ENCODE peak calls at places on chromosomes 11 and 22, in five cellular contexts. One of them, this sample, is unnamed.

GRCh38 chr11:95831198-95831883 is 41.0 kb downstream of the CEP57 start:
- DNase-seq in BE2C: no peak
- DNase-seq in astrocyte of the spinal cord: peak
- DNase-seq in AG10803: peak
- DNase-seq in uterus: no peak
- DNase-seq in this sample: no peak

GRCh38 chr22:23062616-23063538 is 7.4 kb upstream of the GNAZ start:
- DNase-seq in BE2C: peak
- DNase-seq in astrocyte of the spinal cord: no peak
- DNase-seq in AG10803: no peak
- DNase-seq in uterus: no peak
- DNase-seq in this sample: no peak

GRCh38 chr11:123330071-123330470 is 100.0 kb upstream of the GRAMD1B start:
- DNase-seq in BE2C: no peak
- DNase-seq in astrocyte of the spinal cord: no peak
- DNase-seq in AG10803: no peak
- DNase-seq in uterus: no peak
- DNase-seq in this sample: no peak

GRCh38 chr11:46242961-46243795 is 34.3 kb upstream of the CREB3L1 start:
- DNase-seq in BE2C: peak
- DNase-seq in astrocyte of the spinal cord: peak
- DNase-seq in AG10803: peak
- DNase-seq in uterus: peak
- DNase-seq in this sample: peak

GRCh38 chr11:124900464-124900863 is 2.8 kb upstream of the ROBO4 start:
- DNase-seq in BE2C: no peak
- DNase-seq in astrocyte of the spinal cord: peak
- DNase-seq in AG10803: peak
- DNase-seq in uterus: peak
- DNase-seq in this sample: no peak

GRCh38 chr11:113730887-113731726 is 25.0 kb upstream of the TMPRSS5 start:
- DNase-seq in BE2C: peak
- DNase-seq in astrocyte of the spinal cord: peak
- DNase-seq in AG10803: peak
- DNase-seq in uterus: peak
- DNase-seq in this sample: no peak

GRCh38 chr11:88475991-88476418 is 138.5 kb upstream of the CTSC start:
- DNase-seq in BE2C: no peak
- DNase-seq in astrocyte of the spinal cord: no peak
- DNase-seq in AG10803: peak
- DNase-seq in uterus: no peak
- DNase-seq in this sample: no peak

GRCh38 chr11:65417221-65417701 is 5.3 kb upstream of the NEAT1 start:
- DNase-seq in BE2C: no peak
- DNase-seq in astrocyte of the spinal cord: no peak
- DNase-seq in AG10803: peak
- DNase-seq in uterus: peak
- DNase-seq in this sample: no peak

GRCh38 chr11:33663121-33663520 is 37.5 kb downstream of the C11orf91 start:
- DNase-seq in BE2C: no peak
- DNase-seq in astrocyte of the spinal cord: no peak
- DNase-seq in AG10803: no peak
- DNase-seq in uterus: no peak
- DNase-seq in this sample: no peak

DNA sequence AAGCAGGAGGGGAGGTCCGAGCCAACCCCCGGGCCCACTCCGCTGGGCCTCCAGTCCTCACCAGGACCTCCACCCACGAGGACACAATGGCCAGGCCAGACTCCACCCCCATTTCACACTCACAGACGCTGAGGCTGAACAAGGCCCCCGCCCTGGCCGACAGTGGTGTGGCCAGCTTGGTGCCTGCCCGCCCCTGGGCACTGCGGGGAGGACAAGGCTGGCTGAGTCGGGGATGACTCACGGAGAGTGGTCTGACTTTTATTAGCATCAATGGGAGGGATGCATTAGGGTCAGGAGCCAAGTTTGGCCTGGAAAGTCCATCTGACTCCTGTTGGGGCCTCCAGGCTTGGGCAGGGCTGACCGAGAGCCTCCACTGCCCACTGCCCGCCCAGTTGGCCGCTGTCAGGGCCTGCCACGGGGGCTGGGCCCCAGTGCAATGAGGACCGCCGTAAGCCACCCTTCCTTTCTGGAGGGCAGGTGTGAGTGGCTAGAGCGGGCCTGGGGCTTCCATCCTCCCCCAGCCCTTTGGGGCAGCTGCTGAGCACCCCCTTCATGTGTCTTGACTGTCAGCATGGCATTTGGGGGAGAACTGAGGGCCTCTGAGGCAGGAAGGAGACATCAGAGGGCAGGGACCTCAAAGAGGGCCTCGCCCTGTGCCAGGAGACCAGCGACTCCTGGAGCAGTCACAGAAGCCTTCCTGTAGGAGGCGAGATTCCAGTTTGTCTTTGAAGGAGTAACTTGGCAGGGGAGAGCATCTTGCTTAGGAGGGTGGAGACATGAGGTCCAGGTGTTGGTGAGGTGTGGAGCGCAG is 10.6 kb downstream of the TSPAN32 start:
- DNase-seq in BE2C: no peak
- DNase-seq in astrocyte of the spinal cord: peak
- DNase-seq in AG10803: peak
- DNase-seq in uterus: peak
- DNase-seq in this sample: no peak
- TF ChIP-seq CTCF in BE2C: no peak
- TF ChIP-seq CTCF in astrocyte of the spinal cord: no peak
- TF ChIP-seq CTCF in AG10803: no peak
- TF ChIP-seq CTCF in uterus: no peak
- TF ChIP-seq CTCF in this sample: no peak

GRCh38 chr11:92141725-92142124 is 82.9 kb upstream of the FAT3 start:
- DNase-seq in BE2C: no peak
- DNase-seq in astrocyte of the spinal cord: no peak
- DNase-seq in AG10803: no peak
- DNase-seq in uterus: no peak
- DNase-seq in this sample: no peak

GRCh38 chr11:92141159-92141558 is 83.5 kb upstream of the FAT3 start:
- DNase-seq in BE2C: peak
- DNase-seq in astrocyte of the spinal cord: no peak
- DNase-seq in AG10803: no peak
- DNase-seq in uterus: no peak
- DNase-seq in this sample: no peak

GRCh38 chr11:92131289-92131890 is 93.2 kb upstream of the FAT3 start:
- DNase-seq in BE2C: no peak
- DNase-seq in astrocyte of the spinal cord: no peak
- DNase-seq in AG10803: peak
- DNase-seq in uterus: no peak
- DNase-seq in this sample: no peak

GRCh38 chr11:92140021-92140420 is 84.6 kb upstream of the FAT3 start:
- DNase-seq in BE2C: no peak
- DNase-seq in astrocyte of the spinal cord: no peak
- DNase-seq in AG10803: no peak
- DNase-seq in uterus: no peak
- DNase-seq in this sample: no peak

GRCh38 chr11:92136792-92137191 is 87.8 kb upstream of the FAT3 start:
- DNase-seq in BE2C: peak
- DNase-seq in astrocyte of the spinal cord: no peak
- DNase-seq in AG10803: no peak
- DNase-seq in uterus: no peak
- DNase-seq in this sample: no peak
- TF ChIP-seq CTCF in BE2C: peak
- TF ChIP-seq CTCF in astrocyte of the spinal cord: no peak
- TF ChIP-seq CTCF in AG10803: no peak
- TF ChIP-seq CTCF in uterus: no peak
- TF ChIP-seq CTCF in this sample: no peak

GRCh38 chr11:12813371-12814225 is 139.4 kb downstream of the TEAD1 start:
- DNase-seq in BE2C: no peak
- DNase-seq in astrocyte of the spinal cord: no peak
- DNase-seq in AG10803: peak
- DNase-seq in uterus: peak
- DNase-seq in this sample: no peak
- TF ChIP-seq CTCF in BE2C: no peak
- TF ChIP-seq CTCF in astrocyte of the spinal cord: no peak
- TF ChIP-seq CTCF in AG10803: no peak
- TF ChIP-seq CTCF in uterus: no peak
- TF ChIP-seq CTCF in this sample: no peak

GRCh38 chr11:29962243-29962642 is 54.6 kb downstream of the KCNA4 start:
- DNase-seq in BE2C: peak
- DNase-seq in astrocyte of the spinal cord: no peak
- DNase-seq in AG10803: no peak
- DNase-seq in uterus: no peak
- DNase-seq in this sample: no peak
- TF ChIP-seq CTCF in BE2C: peak
- TF ChIP-seq CTCF in astrocyte of the spinal cord: no peak
- TF ChIP-seq CTCF in AG10803: peak
- TF ChIP-seq CTCF in uterus: no peak
- TF ChIP-seq CTCF in this sample: peak

GRCh38 chr11:44351898-44352498 is 42.1 kb upstream of the ALX4 start:
- DNase-seq in BE2C: no peak
- DNase-seq in astrocyte of the spinal cord: no peak
- DNase-seq in AG10803: no peak
- DNase-seq in uterus: no peak
- DNase-seq in this sample: no peak
- TF ChIP-seq CTCF in BE2C: peak
- TF ChIP-seq CTCF in astrocyte of the spinal cord: no peak
- TF ChIP-seq CTCF in AG10803: no peak
- TF ChIP-seq CTCF in uterus: no peak
- TF ChIP-seq CTCF in this sample: peak

GRCh38 chr22:30635273-30636225 is at the start of gene SLC35E4:
- DNase-seq in BE2C: peak
- DNase-seq in astrocyte of the spinal cord: peak
- DNase-seq in AG10803: peak
- DNase-seq in uterus: peak
- DNase-seq in this sample: peak
- TF ChIP-seq CTCF in BE2C: peak
- TF ChIP-seq CTCF in astrocyte of the spinal cord: peak
- TF ChIP-seq CTCF in AG10803: peak
- TF ChIP-seq CTCF in uterus: peak
- TF ChIP-seq CTCF in this sample: no peak

DNA sequence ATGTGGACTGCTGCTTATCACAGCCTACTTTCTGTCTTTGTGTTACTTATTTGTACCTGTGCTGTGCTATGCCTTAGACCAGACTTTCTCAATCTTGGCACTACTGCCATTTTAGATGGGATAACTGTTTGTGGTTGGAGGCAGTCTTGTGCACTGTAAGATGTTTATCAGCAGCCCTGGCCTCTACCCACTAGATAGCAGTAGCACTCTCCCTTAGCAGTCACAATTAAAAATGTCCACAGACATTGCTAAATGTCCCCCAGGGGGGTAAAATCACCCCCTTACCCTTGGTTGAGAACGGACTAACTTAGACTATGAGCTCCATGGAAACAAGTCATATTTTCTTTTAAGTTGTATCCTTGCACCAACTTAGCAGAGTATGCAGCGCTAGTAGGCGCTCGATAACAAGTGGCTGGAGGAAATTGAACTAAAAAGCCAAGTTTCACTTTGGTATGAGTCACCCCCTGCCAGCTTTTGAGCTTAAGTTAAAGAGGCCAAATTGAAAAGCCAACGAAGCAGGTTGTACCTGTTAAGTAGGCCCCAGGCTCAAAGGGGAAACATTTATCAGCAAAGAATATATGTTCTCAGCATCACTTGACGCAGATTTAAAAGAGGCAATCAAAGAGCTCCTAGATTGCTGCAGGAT is 304.8 kb upstream of the SORL1-AS1 start:
- DNase-seq in BE2C: no peak
- DNase-seq in astrocyte of the spinal cord: peak
- DNase-seq in AG10803: peak
- DNase-seq in uterus: no peak
- DNase-seq in this sample: no peak
- TF ChIP-seq CTCF in BE2C: no peak
- TF ChIP-seq CTCF in astrocyte of the spinal cord: no peak
- TF ChIP-seq CTCF in AG10803: no peak
- TF ChIP-seq CTCF in uterus: no peak
- TF ChIP-seq CTCF in this sample: no peak

GRCh38 chr11:14417186-14417585 is 58.2 kb upstream of the RRAS2 start:
- DNase-seq in BE2C: no peak
- DNase-seq in astrocyte of the spinal cord: no peak
- DNase-seq in AG10803: peak
- DNase-seq in uterus: no peak
- DNase-seq in this sample: no peak

GRCh38 chr11:14411818-14412217 is 52.8 kb upstream of the RRAS2 start:
- DNase-seq in BE2C: peak
- DNase-seq in astrocyte of the spinal cord: peak
- DNase-seq in AG10803: peak
- DNase-seq in uterus: no peak
- DNase-seq in this sample: no peak

GRCh38 chr11:14417975-14418374 is 59.0 kb upstream of the RRAS2 start:
- DNase-seq in BE2C: no peak
- DNase-seq in astrocyte of the spinal cord: no peak
- DNase-seq in AG10803: peak
- DNase-seq in uterus: no peak
- DNase-seq in this sample: no peak

GRCh38 chr11:14413307-14414072 is 54.5 kb upstream of the RRAS2 start:
- DNase-seq in BE2C: no peak
- DNase-seq in astrocyte of the spinal cord: peak
- DNase-seq in AG10803: peak
- DNase-seq in uterus: peak
- DNase-seq in this sample: no peak

GRCh38 chr11:14414470-14415461 is 55.8 kb upstream of the RRAS2 start:
- DNase-seq in BE2C: no peak
- DNase-seq in astrocyte of the spinal cord: no peak
- DNase-seq in AG10803: no peak
- DNase-seq in uterus: no peak
- DNase-seq in this sample: no peak
- TF ChIP-seq CTCF in BE2C: no peak
- TF ChIP-seq CTCF in astrocyte of the spinal cord: no peak
- TF ChIP-seq CTCF in AG10803: peak
- TF ChIP-seq CTCF in uterus: no peak
- TF ChIP-seq CTCF in this sample: no peak

DNA sequence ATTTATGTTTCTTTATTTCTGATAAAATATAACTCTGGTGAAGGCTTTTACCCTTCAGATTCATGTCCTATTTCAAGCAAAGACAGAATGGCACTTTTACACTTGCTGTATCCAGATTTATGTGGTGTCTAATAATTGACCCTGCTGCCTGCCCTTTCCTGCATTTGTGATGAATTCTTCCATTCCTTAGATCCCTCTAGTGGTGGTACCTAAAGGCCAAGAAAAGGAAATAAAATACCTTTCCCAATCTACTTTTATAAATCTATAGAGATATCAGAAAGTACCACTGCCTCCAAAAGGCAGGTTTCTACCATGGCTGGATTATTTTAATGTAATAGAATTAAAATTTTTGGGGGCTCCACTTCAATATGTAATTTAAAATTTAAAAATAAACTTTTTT is 34.2 kb downstream of the CCDC81 start:
- DNase-seq in BE2C: no peak
- DNase-seq in astrocyte of the spinal cord: no peak
- DNase-seq in AG10803: no peak
- DNase-seq in uterus: no peak
- DNase-seq in this sample: no peak
- TF ChIP-seq CTCF in BE2C: peak
- TF ChIP-seq CTCF in astrocyte of the spinal cord: peak
- TF ChIP-seq CTCF in AG10803: peak
- TF ChIP-seq CTCF in uterus: no peak
- TF ChIP-seq CTCF in this sample: peak

This sample was measured in D721Med.